ENCODE peak calls at places on chromosomes 16 and 17, in nine cellular contexts. L is RWPE2, D is psoas muscle, G is colonic mucosa, F is pancreas, T is NB4, X is left ventricle myocardium inferior, A is AG04450, B is fibroblast of the aortic adventitia. J is an unnamed sample.
A peak's percentile ranks its signal among the peaks of the same experiment; 100 is the strongest.

GRCh38 chr17:4777969-4778760 is 6.5 kb downstream of the TM4SF5 start:
- DNase-seq in L (no peak), D (no peak), G (no peak), F (no peak), T (no peak), X (no peak), A (no peak), B (no peak), J (no peak)

GRCh38 chr17:77810536-77810935 is 148.0 kb upstream of the TNRC6C start:
- DNase-seq in L (no peak), D (peak; percentile 71), G (no peak), F (no peak), T (no peak), X (no peak), A (no peak), B (peak; percentile 87), J (no peak)

GRCh38 chr17:41518789-41519449 is at the start of gene KRT15:
- DNase-seq in L (no peak), D (no peak), G (no peak), F (no peak), T (no peak), X (no peak), A (no peak), B (peak; percentile 34), J (no peak)

GRCh38 chr17:19281161-19281560 is 44.0 kb downstream of the EPN2 start:
- DNase-seq in L (no peak), D (no peak), G (no peak), F (no peak), T (no peak), X (no peak), A (no peak), B (peak; percentile 23), J (no peak)

GRCh38 chr16:68077866-68078725 is 7.1 kb upstream of the NFATC3 start:
- DNase-seq in L (no peak), D (no peak), G (no peak), F (no peak), T (peak; percentile 40), X (no peak), A (no peak), B (no peak), J (no peak)

GRCh38 chr17:21513012-21513570 is 136.9 kb downstream of the KCNJ12 start:
- DNase-seq in L (no peak), D (peak; percentile 81), G (peak; percentile 80), F (peak; percentile 85), T (peak; percentile 81), X (peak; percentile 77), A (peak; percentile 20), B (peak; percentile 70), J (peak; percentile 15)

GRCh38 chr17:75288784-75289121 is 480 bp downstream of the SLC25A19 start:
- DNase-seq in L (no peak), D (peak; percentile 38), G (peak; percentile 75), F (peak; percentile 64), T (peak; percentile 80), X (no peak), A (no peak), B (no peak), J (no peak)

GRCh38 chr17:12814718-12815117 is 25.4 kb downstream of the ARHGAP44 start:
- DNase-seq in L (no peak), D (no peak), G (no peak), F (no peak), T (no peak), X (no peak), A (no peak), B (no peak), J (no peak)

GRCh38 chr17:37488607-37489196 is 989 bp upstream of the DUSP14 start:
- DNase-seq in L (peak; percentile 97), D (peak; percentile 84), G (peak; percentile 84), F (peak; percentile 80), T (peak; percentile 74), X (peak; percentile 35), A (peak; percentile 85), B (peak; percentile 92), J (peak; percentile 95)

DNA sequence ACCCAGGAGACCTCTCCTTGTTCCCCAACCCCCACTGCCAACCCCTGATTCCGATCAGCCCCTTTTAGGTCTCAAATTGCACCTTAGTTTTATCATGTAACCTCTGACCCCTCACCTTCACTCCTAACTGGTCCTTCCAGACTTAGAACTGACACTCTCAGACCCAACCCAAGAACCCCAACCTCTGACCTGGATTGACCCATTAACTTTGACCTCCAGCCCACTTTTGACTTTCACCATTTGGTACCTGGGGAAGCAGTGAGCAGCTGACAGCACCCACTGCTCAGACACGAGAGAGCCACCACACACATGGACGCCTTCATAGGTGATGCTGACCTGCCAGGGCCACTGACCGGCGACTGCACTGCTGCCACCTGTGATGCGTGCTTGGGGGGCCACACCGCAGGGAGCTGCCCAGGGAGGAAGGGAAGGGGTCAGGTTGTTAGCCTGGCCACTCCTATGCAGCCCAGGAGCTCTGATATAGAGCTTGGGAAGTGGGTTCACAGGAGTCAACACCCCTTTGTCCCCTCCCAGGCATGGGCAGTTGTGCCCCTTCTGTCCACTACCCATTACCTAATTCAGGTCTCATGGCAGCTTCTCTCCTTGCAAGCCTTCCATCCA is 2.4 kb downstream of the PRSS8 start:
- DNase-seq in L (peak; percentile 47), D (no peak), G (no peak), F (no peak), T (no peak), X (no peak), A (no peak), B (no peak), J (no peak)
- H3K4me3 ChIP-seq in L (no peak overlapping the region), D (no peak overlapping the region), G (peak overlapping the region; percentile 63), F (no peak overlapping the region), T (no peak overlapping the region), X (no peak overlapping the region), A (no peak overlapping the region), B (no peak overlapping the region), J (no peak overlapping the region)

DNA sequence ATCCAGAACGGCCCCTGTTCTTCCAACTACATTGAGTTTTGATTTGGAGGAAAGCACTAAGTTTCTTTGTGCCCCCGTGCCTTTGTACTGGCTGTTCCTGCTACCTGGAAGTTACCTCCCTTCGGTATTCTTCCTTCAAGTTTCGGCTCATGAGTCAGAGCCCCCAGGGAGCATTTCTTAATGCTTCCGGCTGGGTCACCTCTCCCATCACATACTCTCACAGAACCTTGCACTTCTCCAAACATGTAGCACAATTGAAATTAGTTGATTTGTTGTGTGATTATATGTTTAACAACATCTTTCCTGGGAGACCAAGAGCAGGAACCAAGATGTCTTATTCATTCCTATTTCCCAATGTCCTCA is 158.6 kb upstream of the CDH5 start:
- DNase-seq in L (no peak), D (no peak), G (no peak), F (no peak), T (peak; percentile 87), X (no peak), A (no peak), B (no peak), J (no peak)
- TF ChIP-seq CTCF in L (no peak), D (no peak), G (no peak), F (no peak), T (no peak), X (no peak), A (no peak), B (no peak), J (no peak)

DNA sequence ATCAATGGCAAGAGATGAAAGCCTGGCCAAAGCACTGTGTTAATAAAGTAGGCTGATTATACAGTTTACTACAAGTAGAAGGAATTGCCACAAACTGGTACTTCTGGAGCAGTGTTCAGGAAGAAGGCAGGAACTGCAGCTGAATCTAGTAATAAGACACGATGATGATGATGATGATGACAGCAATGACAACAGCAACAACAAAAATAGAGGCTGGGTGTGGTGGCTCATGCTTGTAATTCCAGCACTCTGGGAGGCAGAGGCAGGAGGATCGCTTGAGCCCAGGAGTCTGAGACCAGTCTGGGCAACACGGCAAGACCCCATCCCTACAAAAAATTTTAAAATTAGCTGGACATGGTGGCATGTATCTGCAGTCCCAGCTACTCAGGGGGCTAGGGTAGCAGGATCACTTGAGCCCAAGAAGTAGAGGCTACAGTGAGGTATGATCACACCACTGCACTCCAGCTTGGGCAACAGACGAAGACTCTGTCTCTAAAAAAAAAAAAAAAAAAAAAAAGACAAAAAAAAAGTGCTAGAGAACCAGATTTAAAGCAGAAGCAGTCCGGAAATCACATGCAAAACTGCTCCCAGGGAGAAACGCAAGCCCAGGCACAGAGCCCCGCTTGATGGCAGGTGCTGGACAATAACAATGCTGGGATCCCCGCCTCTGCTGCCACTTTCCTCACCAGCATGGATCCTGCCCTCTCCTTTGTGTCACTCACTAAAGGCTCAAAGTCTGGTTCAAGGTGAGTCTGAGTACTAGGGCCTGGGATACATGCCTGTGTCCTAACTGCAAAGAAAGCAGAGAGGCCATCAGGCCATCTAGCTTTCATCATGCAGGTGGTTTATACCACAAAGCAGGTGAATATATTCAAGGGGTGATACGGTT is 44.8 kb downstream of the CPPED1 start:
- DNase-seq in L (no peak), D (no peak), G (no peak), F (no peak), T (no peak), X (no peak), A (no peak), B (no peak), J (no peak)
- H3K4me3 ChIP-seq in L (no peak overlapping the region), D (no peak overlapping the region), G (no peak overlapping the region), F (no peak overlapping the region), T (no peak overlapping the region), X (no peak overlapping the region), A (no peak overlapping the region), B (no peak overlapping the region), J (no peak overlapping the region)

GRCh38 chr16:85138825-85139627 is 26.8 kb upstream of the CIBAR2 start:
- DNase-seq in L (no peak), D (no peak), G (no peak), F (no peak), T (no peak), X (no peak), A (no peak), B (no peak), J (no peak)

GRCh38 chr16:85136705-85137322 is 24.5 kb upstream of the CIBAR2 start:
- DNase-seq in L (no peak), D (peak; percentile 67), G (peak; percentile 55), F (no peak), T (no peak), X (peak; percentile 52), A (no peak), B (peak; percentile 58), J (no peak)

GRCh38 chr16:85139888-85140339 is 27.6 kb upstream of the CIBAR2 start:
- DNase-seq in L (no peak), D (no peak), G (no peak), F (no peak), T (no peak), X (no peak), A (no peak), B (no peak), J (no peak)

GRCh38 chr16:85137323-85138072 is 25.2 kb upstream of the CIBAR2 start:
- DNase-seq in L (no peak), D (peak; percentile 94), G (peak; percentile 82), F (peak; percentile 90), T (no peak), X (peak; percentile 96), A (peak; percentile 78), B (peak; percentile 94), J (no peak)

DNA sequence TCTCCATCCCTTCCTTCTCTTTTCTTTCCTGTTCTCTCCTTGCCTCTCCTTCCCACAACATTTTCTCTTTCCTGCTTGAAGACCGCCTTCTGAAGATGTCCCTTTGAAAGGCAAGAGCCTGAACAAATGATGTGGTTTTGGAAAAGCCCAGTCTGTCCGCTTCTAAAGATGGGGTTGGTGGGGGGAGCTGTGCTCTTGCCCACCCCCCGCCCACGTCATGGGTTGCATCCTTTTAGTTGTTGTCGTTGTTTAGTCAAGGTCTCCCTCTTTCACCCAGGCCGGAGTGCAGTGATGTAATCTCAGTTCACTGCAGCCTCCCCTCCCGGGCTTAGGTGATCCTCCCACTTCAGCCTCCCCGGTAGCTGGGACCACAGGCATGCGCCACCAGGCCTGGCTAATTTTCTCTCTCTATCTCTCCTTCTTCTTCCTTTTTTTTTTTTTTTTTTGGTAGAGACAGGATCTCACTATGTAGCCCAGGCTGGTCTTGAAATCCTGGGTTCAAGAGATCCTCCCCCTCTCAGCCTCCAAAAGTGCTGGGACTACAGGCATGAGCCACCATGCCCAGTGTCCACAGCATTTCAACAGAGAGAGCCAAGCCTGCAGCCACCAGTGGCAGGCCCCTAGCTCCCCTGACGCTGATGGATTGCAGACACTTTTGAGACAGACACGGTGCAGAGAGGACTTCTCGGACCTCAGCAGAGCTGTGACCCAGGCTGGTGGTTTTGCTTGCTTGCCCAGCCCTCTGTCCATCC is 26.0 kb upstream of the CIBAR2 start:
- DNase-seq in L (no peak), D (no peak), G (no peak), F (no peak), T (no peak), X (no peak), A (no peak), B (no peak), J (no peak)
- TF ChIP-seq CTCF in L (no peak), D (no peak), G (no peak), F (no peak), T (no peak), X (no peak), A (no peak), B (no peak), J (no peak)

J was measured in retinal pigment epithelial cell.